ENCODE peak calls at places on chromosomes 13 and 19, in seven cellular contexts. K, X, F, Q, W, M and H are unnamed samples.

GRCh38 chr13:69553976-69554375 is 553.6 kb upstream of the ATXN8OS start:
- DNase-seq in X (no peak), F (no peak), W (no peak), Q (no peak), K (no peak), M (no peak), H (no peak)

GRCh38 chr19:4196009-4196408 is 13.5 kb downstream of the ANKRD24 start:
- DNase-seq in X (no peak), W (no peak), K (no peak), F (no peak), M (no peak), Q (no peak), H (no peak)

GRCh38 chr19:19410553-19411550 is 5.4 kb downstream of the GATAD2A start:
- DNase-seq in Q (no peak), K (no peak), F (no peak), X (no peak), M (no peak), W (peak; percentile 57), H (no peak)

GRCh38 chr13:37526710-37527446 is 71.7 kb downstream of the POSTN start:
- DNase-seq in K (no peak), M (no peak), X (no peak), W (no peak), Q (peak; percentile 82), F (no peak), H (peak; percentile 68)

GRCh38 chr13:101384929-101385328 is 31.4 kb downstream of the NALCN start:
- DNase-seq in X (no peak), M (no peak), W (no peak), Q (no peak), K (no peak), F (no peak), H (no peak)

GRCh38 chr13:100738176-100738855 is 63.7 kb upstream of the TMTC4 start:
- DNase-seq in F (no peak), W (no peak), Q (no peak), X (no peak), M (no peak), K (no peak), H (no peak)

GRCh38 chr13:30463820-30464495 is 1.8 kb downstream of the HMGB1 start:
- DNase-seq in F (peak; percentile 46), W (peak; percentile 74), X (no peak), Q (no peak), M (no peak), K (no peak), H (peak; percentile 59)

GRCh38 chr13:46307554-46307953 is 79.5 kb downstream of the RUBCNL start:
- DNase-seq in F (no peak), W (no peak), K (no peak), X (no peak), Q (no peak), M (no peak), H (no peak)

GRCh38 chr19:38667552-38668205 is 20.2 kb downstream of the ACTN4 start:
- DNase-seq in W (no peak), Q (peak; percentile 69), X (no peak), M (no peak), K (no peak), F (no peak), H (no peak)

GRCh38 chr13:24624363-24624762 is 55.8 kb upstream of the ATP12A start:
- DNase-seq in Q (no peak), M (peak; percentile 56), K (no peak), X (no peak), F (no peak), W (no peak), H (no peak)

GRCh38 chr13:55229906-55230569 is 1910.7 kb upstream of the PRR20A start:
- DNase-seq in Q (no peak), M (no peak), F (no peak), K (no peak), X (no peak), W (no peak), H (no peak)

GRCh38 chr13:45527699-45528462 is 63.1 kb downstream of the COG3 start:
- DNase-seq in X (no peak), M (no peak), K (no peak), W (no peak), Q (no peak), F (peak; percentile 71), H (no peak)

GRCh38 chr19:4096049-4096892 is 27.7 kb downstream of the MAP2K2 start:
- DNase-seq in F (no peak), K (no peak), W (no peak), M (no peak), Q (no peak), X (no peak), H (no peak)

GRCh38 chr13:39035204-39035603 is 2.7 kb downstream of the PROSER1 start:
- DNase-seq in W (no peak), Q (no peak), F (no peak), M (no peak), X (no peak), K (no peak), H (no peak)

GRCh38 chr13:100341327-100341726 is 247.3 kb downstream of the GGACT start:
- DNase-seq in X (no peak), F (no peak), K (no peak), M (no peak), Q (no peak), W (no peak), H (no peak)

GRCh38 chr13:50676602-50677001 is 166.9 kb downstream of the DLEU7 start:
- DNase-seq in M (no peak), Q (no peak), F (no peak), X (no peak), W (no peak), K (no peak), H (peak; percentile 39)

GRCh38 chr13:95714142-95714832 is 37.3 kb downstream of the DNAJC3 start:
- DNase-seq in M (no peak), Q (peak; percentile 49), F (peak; percentile 65), X (no peak), K (no peak), W (no peak), H (peak; percentile 67)

GRCh38 chr13:74070513-74070912 is 63.7 kb downstream of the KLF12 start:
- DNase-seq in X (no peak), M (no peak), K (no peak), F (no peak), W (no peak), Q (no peak), H (no peak)

GRCh38 chr13:114263590-114263989 is 17.8 kb upstream of the UPF3A start:
- DNase-seq in Q (no peak), W (no peak), K (no peak), F (no peak), M (no peak), X (no peak), H (no peak)

GRCh38 chr13:84896128-84896527 is 903.1 kb downstream of the SLITRK6 start:
- DNase-seq in M (no peak), X (peak; percentile 67), Q (peak; percentile 25), W (peak; percentile 18), K (no peak), F (peak; percentile 65), H (peak; percentile 59)

GRCh38 chr19:29881386-29881785 is 60.7 kb upstream of the URI1 start:
- DNase-seq in K (no peak), W (no peak), F (no peak), X (no peak), Q (no peak), M (no peak), H (peak; percentile 71)

GRCh38 chr19:10761443-10762242 is 43.8 kb downstream of the DNM2 start:
- DNase-seq in Q (no peak), F (no peak), K (no peak), M (no peak), W (no peak), X (no peak), H (no peak)

GRCh38 chr13:102729560-102730275 is 34.9 kb upstream of the METTL21C start:
- DNase-seq in W (no peak), Q (no peak), K (no peak), X (no peak), M (no peak), F (peak; percentile 35), H (no peak)